ENCODE peak calls at places on chromosomes 12 and 14, in eight cellular contexts. P is lower lobe of right lung, F is heart left ventricle, B is HCT116, K is esophagus squamous epithelium, Y is ovary, C is body of pancreas, G is RWPE2. J is an unnamed sample. For H3K36me3, the result is how much of the 10 kb centered on the place peaks cover.

GRCh38 chr12:32448581-32448980 is 49.2 kb downstream of the FGD4 start:
- DNase-seq in G (no peak), B (no peak), Y (no peak), F (no peak), P (no peak), C (no peak), K (no peak), J (no peak)

GRCh38 chr14:61491876-61492440 is 170.6 kb downstream of the PRKCH start:
- DNase-seq in B (no peak), K (no peak), G (no peak), Y (no peak), P (no peak), C (peak), F (no peak), J (no peak)

GRCh38 chr12:66964629-66965028 is 285.8 kb upstream of the GRIP1 start:
- DNase-seq in G (no peak), Y (no peak), F (no peak), C (no peak), P (no peak), K (no peak), B (no peak), J (no peak)

GRCh38 chr12:95396849-95397498 is 77.0 kb upstream of the METAP2 start:
- DNase-seq in G (no peak), C (no peak), Y (no peak), F (no peak), P (no peak), B (no peak), K (no peak), J (no peak)

GRCh38 chr12:26630546-26631027 is 202.4 kb downstream of the ITPR2 start:
- DNase-seq in K (no peak), B (no peak), C (no peak), G (no peak), F (no peak), P (no peak), Y (peak), J (peak)

GRCh38 chr14:31194661-31195060 is 12.9 kb downstream of the HECTD1 start:
- DNase-seq in C (no peak), Y (no peak), B (no peak), P (no peak), K (no peak), F (no peak), G (no peak), J (no peak)

GRCh38 chr12:13099066-13099909 is 4.2 kb downstream of the GSG1 start:
- DNase-seq in G (no peak), P (no peak), K (no peak), F (peak), C (peak), Y (no peak), B (no peak), J (no peak)

GRCh38 chr12:50166776-50167025 is 468 bp downstream of the CERS5 start:
- DNase-seq in Y (no peak), B (no peak), P (peak), C (peak), K (no peak), F (peak), G (no peak), J (peak)

GRCh38 chr12:56420411-56420810 is 28.8 kb downstream of the TIMELESS start:
- DNase-seq in G (no peak), Y (no peak), B (no peak), P (no peak), F (no peak), K (no peak), C (no peak), J (no peak)

GRCh38 chr14:32183151-32184048 is 18.4 kb upstream of the RNU6-7 start:
- DNase-seq in Y (no peak), F (no peak), B (no peak), C (no peak), K (no peak), G (no peak), P (no peak), J (no peak)

GRCh38 chr12:19671695-19672094 is 232.4 kb downstream of the AEBP2 start:
- DNase-seq in B (no peak), Y (no peak), P (no peak), F (no peak), G (no peak), C (no peak), K (no peak), J (no peak)

GRCh38 chr14:99562848-99563748 is 40.9 kb downstream of the CCDC85C start:
- DNase-seq in P (peak), F (peak), Y (peak), K (no peak), C (peak), G (peak), B (no peak), J (peak)

GRCh38 chr12:54037360-54038259 is 4.8 kb downstream of the HOXC5 start:
- DNase-seq in C (no peak), Y (peak), P (no peak), K (no peak), G (no peak), B (no peak), F (no peak), J (no peak)

GRCh38 chr14:64388533-64389243 is 535 bp downstream of the MTHFD1 start:
- DNase-seq in Y (no peak), K (no peak), B (no peak), C (peak), F (peak), G (no peak), P (no peak), J (peak)

GRCh38 chr14:89351364-89351957 is 65.6 kb downstream of the FOXN3 start:
- DNase-seq in F (no peak), Y (peak), K (no peak), C (peak), B (no peak), P (peak), G (no peak), J (no peak)

GRCh38 chr12:100391856-100392255 is 35.0 kb downstream of the SLC17A8 start:
- DNase-seq in P (no peak), G (no peak), F (no peak), C (peak), Y (no peak), B (no peak), K (no peak), J (no peak)

GRCh38 chr14:74275265-74275841 is 27.4 kb downstream of the ABCD4 start:
- DNase-seq in C (no peak), F (no peak), K (no peak), B (peak), P (no peak), Y (no peak), G (peak), J (no peak)

GRCh38 chr12:69685810-69686209 is 13.3 kb downstream of the BEST3 start:
- DNase-seq in B (no peak), C (no peak), K (no peak), G (no peak), Y (no peak), P (no peak), F (no peak), J (no peak)

GRCh38 chr12:118068361-118068958 is 7.5 kb upstream of the WSB2 start:
- DNase-seq in C (no peak), K (no peak), P (no peak), Y (no peak), B (no peak), G (no peak), F (no peak), J (no peak)

GRCh38 chr12:130162267-130162666 is at the start of gene FZD10:
- DNase-seq in B (no peak), C (peak), P (no peak), Y (peak), G (peak), F (peak), K (no peak), J (peak)

GRCh38 chr12:7966558-7966957 is 30.6 kb upstream of the SLC2A3 start:
- DNase-seq in Y (no peak), F (no peak), C (peak), B (no peak), K (no peak), G (no peak), P (peak), J (no peak)

GRCh38 chr14:101225116-101225728 is 321.7 kb upstream of the RTL1 start:
- DNase-seq in Y (no peak), B (no peak), F (no peak), K (no peak), C (no peak), G (no peak), P (no peak), J (no peak)

GRCh38 chr12:93689076-93689834 is 12.1 kb downstream of the CRADD start:
- DNase-seq in P (no peak), B (no peak), G (no peak), F (no peak), K (no peak), Y (no peak), C (no peak), J (no peak)

GRCh38 chr12:89353823-89354629 is 1.7 kb upstream of the DUSP6 start:
- DNase-seq in Y (peak), G (peak), K (peak), C (peak), B (peak), F (peak), P (peak), J (peak)

GRCh38 chr14:71115306-71115705 is 208.0 kb downstream of the PCNX1 start:
- DNase-seq in B (no peak), F (no peak), G (no peak), K (no peak), P (no peak), Y (no peak), C (no peak), J (no peak)

GRCh38 chr12:57118711-57119271 is 7.6 kb upstream of the STAT6 start:
- DNase-seq in G (no peak), Y (no peak), P (no peak), K (no peak), C (peak), F (no peak), B (no peak), J (no peak)

GRCh38 chr12:83147341-83147740 is 460.6 kb downstream of the TMTC2 start:
- DNase-seq in K (no peak), F (no peak), G (no peak), Y (no peak), B (no peak), P (no peak), C (no peak), J (no peak)

GRCh38 chr14:82694820-82695219 is 1161.2 kb upstream of the SEL1L start:
- DNase-seq in G (no peak), K (no peak), P (no peak), B (no peak), C (no peak), Y (no peak), F (no peak), J (no peak)

GRCh38 chr14:66101662-66102061 is 384.5 kb upstream of the CCDC196 start:
- DNase-seq in P (no peak), K (no peak), C (peak), G (no peak), B (no peak), F (no peak), Y (no peak), J (no peak)

GRCh38 chr12:27577688-27578087 is 53.7 kb downstream of the PPFIBP1 start:
- DNase-seq in P (no peak), C (no peak), B (no peak), F (no peak), K (no peak), G (no peak), Y (no peak), J (no peak)

GRCh38 chr12:89390802-89391673 is 38.7 kb upstream of the DUSP6 start:
- DNase-seq in Y (no peak), B (no peak), K (no peak), G (no peak), P (no peak), C (no peak), F (no peak), J (no peak)

GRCh38 chr12:50162225-50162624 is 4.9 kb downstream of the CERS5 start:
- DNase-seq in F (no peak), K (no peak), C (no peak), G (no peak), Y (no peak), P (no peak), B (no peak), J (no peak)

GRCh38 chr12:91111366-91112321 is at the start of gene LUM:
- DNase-seq in G (no peak), P (no peak), F (peak), Y (peak), K (no peak), B (no peak), C (peak), J (peak)

GRCh38 chr12:46682148-46682547 is 143.6 kb downstream of the SLC38A4 start:
- DNase-seq in B (no peak), P (no peak), Y (no peak), K (no peak), G (no peak), C (no peak), F (no peak), J (no peak)

GRCh38 chr12:6958609-6959375 is 7.6 kb downstream of the PTPN6 start:
- DNase-seq in C (no peak), Y (no peak), P (peak), K (no peak), F (no peak), B (no peak), G (peak), J (no peak)

GRCh38 chr14:22520235-22520634 is 68.8 kb downstream of the DAD1 start:
- DNase-seq in C (no peak), B (no peak), F (no peak), Y (no peak), K (no peak), G (no peak), P (no peak), J (no peak)

GRCh38 chr12:121845699-121846098 is 13.0 kb downstream of the HPD start:
- DNase-seq in F (no peak), P (no peak), B (no peak), Y (no peak), K (no peak), C (no peak), G (no peak), J (no peak)

GRCh38 chr14:95156153-95156764 is 1.1 kb downstream of the DICER1 start:
- DNase-seq in P (no peak), K (no peak), C (no peak), B (no peak), G (no peak), F (no peak), Y (no peak), J (peak)

GRCh38 chr14:95151561-95151960 is 5.8 kb downstream of the DICER1 start:
- DNase-seq in P (no peak), F (no peak), G (no peak), C (no peak), Y (no peak), K (no peak), B (no peak), J (no peak)

GRCh38 chr14:95155044-95155443 is 2.3 kb downstream of the DICER1 start:
- DNase-seq in K (no peak), G (no peak), F (no peak), B (no peak), Y (no peak), C (no peak), P (no peak), J (no peak)

GRCh38 chr14:95156765-95157194 is 549 bp downstream of the DICER1 start:
- DNase-seq in F (peak), P (peak), G (peak), C (peak), K (no peak), Y (peak), B (no peak), J (peak)

GRCh38 chr14:95153866-95154265 is 3.5 kb downstream of the DICER1 start:
- DNase-seq in F (no peak), B (no peak), C (no peak), K (no peak), Y (no peak), P (no peak), G (no peak), J (no peak)
- H3K4me3 ChIP-seq in F (no peak), B (no peak), C (no peak), K (no peak), Y (no peak), P (no peak), G (no peak), J (no peak)

GRCh38 chr14:91190853-91191252 is 53.7 kb downstream of the GPR68 start:
- DNase-seq in Y (no peak), G (no peak), C (no peak), P (no peak), F (no peak), B (no peak), K (no peak), J (no peak)

GRCh38 chr14:91186515-91187066 is 57.9 kb downstream of the GPR68 start:
- DNase-seq in Y (no peak), B (no peak), C (no peak), K (no peak), P (no peak), G (no peak), F (no peak), J (no peak)

GRCh38 chr14:91184559-91184958 is 59.9 kb downstream of the GPR68 start:
- DNase-seq in K (no peak), B (no peak), C (no peak), F (no peak), G (no peak), P (no peak), Y (no peak), J (no peak)

GRCh38 chr14:91185721-91186120 is 58.8 kb downstream of the GPR68 start:
- DNase-seq in Y (no peak), F (no peak), K (no peak), C (no peak), P (no peak), G (no peak), B (no peak), J (no peak)

GRCh38 chr14:91187271-91187670 is 57.2 kb downstream of the GPR68 start:
- DNase-seq in F (no peak), Y (no peak), C (no peak), K (no peak), B (no peak), G (no peak), P (no peak), J (no peak)
- H3K36me3 ChIP-seq in F (half or more), Y (under half), C (under half), K (under half), B (under half), G (under half), P (half or more), J (under half)

GRCh38 chr14:49895480-49895879 is 2.6 kb downstream of the ARF6 start:
- DNase-seq in Y (no peak), B (no peak), K (no peak), P (no peak), C (no peak), F (no peak), G (no peak), J (no peak)
- H3K27ac ChIP-seq in Y (no peak), B (no peak), K (peak), P (peak), C (no peak), F (no peak), G (peak), J (peak)

GRCh38 chr12:16610743-16611142 is 4.8 kb upstream of the LMO3 start:
- DNase-seq in Y (no peak), K (no peak), P (no peak), C (no peak), G (no peak), B (no peak), F (no peak), J (no peak)
- H3K4me3 ChIP-seq in Y (no peak), K (peak), P (peak), C (no peak), G (no peak), B (no peak), F (no peak), J (no peak)

DNA sequence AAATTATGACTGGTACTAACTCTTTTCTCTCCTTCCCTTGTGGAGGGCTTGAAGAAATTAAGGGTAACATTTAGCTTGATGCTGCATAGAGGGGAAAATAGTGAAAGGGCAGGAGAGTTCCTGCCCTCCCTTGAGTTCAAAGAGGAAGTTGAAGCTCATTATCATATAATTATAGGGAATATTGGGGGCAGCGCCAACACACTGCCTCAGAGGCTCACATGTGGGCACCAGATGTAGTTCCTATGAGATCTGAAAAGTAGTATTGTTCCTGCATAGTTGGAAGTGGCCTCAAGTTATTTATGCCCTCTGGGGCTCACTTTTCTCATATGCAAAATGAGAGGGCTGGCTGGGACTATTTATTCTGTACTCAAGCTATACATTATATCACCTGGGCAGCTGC is 33.0 kb upstream of the FGF23 start:
- DNase-seq in K (no peak), G (no peak), Y (no peak), B (no peak), P (no peak), F (no peak), C (no peak), J (no peak)
- H3K36me3 ChIP-seq in K (under half), G (under half), Y (under half), B (under half), P (under half), F (under half), C (under half), J (under half)

GRCh38 chr14:96176275-96176674 is 28.4 kb upstream of the BDKRB2 start:
- DNase-seq in C (no peak), G (no peak), F (no peak), Y (no peak), P (no peak), K (no peak), B (no peak), J (no peak)
- H3K27ac ChIP-seq in C (peak), G (no peak), F (no peak), Y (no peak), P (no peak), K (peak), B (no peak), J (no peak)

GRCh38 chr14:77638738-77639137 is 22.3 kb upstream of the SPTLC2 start:
- DNase-seq in Y (no peak), F (no peak), G (peak), P (no peak), B (no peak), C (no peak), K (no peak), J (no peak)

GRCh38 chr14:77641207-77641533 is 24.7 kb upstream of the SPTLC2 start:
- DNase-seq in K (no peak), B (no peak), P (no peak), G (no peak), C (no peak), F (no peak), Y (no peak), J (peak)

GRCh38 chr14:77641534-77642341 is 25.3 kb upstream of the SPTLC2 start:
- DNase-seq in B (no peak), G (no peak), Y (peak), C (peak), K (no peak), F (peak), P (peak), J (peak)

GRCh38 chr14:77645520-77646230 is 29.2 kb upstream of the SPTLC2 start:
- DNase-seq in G (no peak), P (no peak), F (no peak), C (no peak), K (no peak), B (no peak), Y (no peak), J (peak)

GRCh38 chr14:77642407-77642806 is 26.0 kb upstream of the SPTLC2 start:
- DNase-seq in G (no peak), F (no peak), K (no peak), B (no peak), Y (no peak), C (no peak), P (no peak), J (no peak)
- H3K4me3 ChIP-seq in G (no peak), F (peak), K (peak), B (no peak), Y (peak), C (no peak), P (peak), J (peak)